ENCODE peak calls at places on chromosome 18, in nine cellular contexts. One of them, this sample, is unnamed.

GRCh38 chr18:57439617-57439975 is 4.4 kb downstream of the ONECUT2 start:
- DNase-seq in NCI-H1694: no peak
- DNase-seq in EH: no peak
- DNase-seq in psoas muscle: no peak
- DNase-seq in H9: peak; percentile 80
- DNase-seq in MV-4-11: no peak
- DNase-seq in kidney tubule cell: no peak
- DNase-seq in SHP77: no peak
- DNase-seq in RWPE1: no peak
- DNase-seq in this sample: no peak

GRCh38 chr18:49174478-49174877 is 223.7 kb upstream of the SMAD7 start:
- DNase-seq in NCI-H1694: no peak
- DNase-seq in EH: peak; percentile 52
- DNase-seq in psoas muscle: no peak
- DNase-seq in H9: no peak
- DNase-seq in MV-4-11: no peak
- DNase-seq in kidney tubule cell: peak; percentile 60
- DNase-seq in SHP77: no peak
- DNase-seq in RWPE1: no peak
- DNase-seq in this sample: no peak

GRCh38 chr18:24584777-24585176 is 124.3 kb downstream of the HRH4 start:
- DNase-seq in NCI-H1694: no peak
- DNase-seq in EH: no peak
- DNase-seq in psoas muscle: no peak
- DNase-seq in H9: no peak
- DNase-seq in MV-4-11: no peak
- DNase-seq in kidney tubule cell: no peak
- DNase-seq in SHP77: no peak
- DNase-seq in RWPE1: no peak
- DNase-seq in this sample: no peak

GRCh38 chr18:23281626-23282436 is 146.5 kb downstream of the CABLES1 start:
- DNase-seq in NCI-H1694: no peak
- DNase-seq in EH: peak; percentile 86
- DNase-seq in psoas muscle: no peak
- DNase-seq in H9: peak; percentile 70
- DNase-seq in MV-4-11: no peak
- DNase-seq in kidney tubule cell: peak; percentile 69
- DNase-seq in SHP77: no peak
- DNase-seq in RWPE1: peak; percentile 66
- DNase-seq in this sample: no peak

GRCh38 chr18:69658137-69658536 is 257.4 kb downstream of the DOK6 start:
- DNase-seq in NCI-H1694: no peak
- DNase-seq in EH: no peak
- DNase-seq in psoas muscle: no peak
- DNase-seq in H9: no peak
- DNase-seq in MV-4-11: no peak
- DNase-seq in kidney tubule cell: no peak
- DNase-seq in SHP77: peak; percentile 11
- DNase-seq in RWPE1: no peak
- DNase-seq in this sample: no peak

GRCh38 chr18:3012306-3012919 is 531 bp downstream of the LPIN2 start:
- DNase-seq in NCI-H1694: no peak
- DNase-seq in EH: peak; percentile 32
- DNase-seq in psoas muscle: peak; percentile 71
- DNase-seq in H9: peak; percentile 50
- DNase-seq in MV-4-11: no peak
- DNase-seq in kidney tubule cell: peak; percentile 9
- DNase-seq in SHP77: no peak
- DNase-seq in RWPE1: peak; percentile 34
- DNase-seq in this sample: no peak

GRCh38 chr18:78856569-78857200 is 122.9 kb upstream of the SALL3 start:
- DNase-seq in NCI-H1694: no peak
- DNase-seq in EH: no peak
- DNase-seq in psoas muscle: no peak
- DNase-seq in H9: no peak
- DNase-seq in MV-4-11: no peak
- DNase-seq in kidney tubule cell: no peak
- DNase-seq in SHP77: no peak
- DNase-seq in RWPE1: no peak
- DNase-seq in this sample: no peak

GRCh38 chr18:13240060-13240725 is 21.6 kb downstream of the LDLRAD4 start:
- DNase-seq in NCI-H1694: no peak
- DNase-seq in EH: no peak
- DNase-seq in psoas muscle: no peak
- DNase-seq in H9: no peak
- DNase-seq in MV-4-11: no peak
- DNase-seq in kidney tubule cell: no peak
- DNase-seq in SHP77: no peak
- DNase-seq in RWPE1: no peak
- DNase-seq in this sample: no peak

GRCh38 chr18:55237665-55238064 is 278.4 kb upstream of the CCDC68 start:
- DNase-seq in NCI-H1694: no peak
- DNase-seq in EH: no peak
- DNase-seq in psoas muscle: no peak
- DNase-seq in H9: no peak
- DNase-seq in MV-4-11: no peak
- DNase-seq in kidney tubule cell: no peak
- DNase-seq in SHP77: no peak
- DNase-seq in RWPE1: no peak
- DNase-seq in this sample: no peak

GRCh38 chr18:27695509-27695908 is 481.4 kb downstream of the CDH2 start:
- DNase-seq in NCI-H1694: no peak
- DNase-seq in EH: no peak
- DNase-seq in psoas muscle: no peak
- DNase-seq in H9: no peak
- DNase-seq in MV-4-11: no peak
- DNase-seq in kidney tubule cell: peak; percentile 77
- DNase-seq in SHP77: no peak
- DNase-seq in RWPE1: peak; percentile 14
- DNase-seq in this sample: no peak

GRCh38 chr18:38972571-38972970 is 1407.0 kb upstream of the CELF4 start:
- DNase-seq in NCI-H1694: no peak
- DNase-seq in EH: no peak
- DNase-seq in psoas muscle: no peak
- DNase-seq in H9: no peak
- DNase-seq in MV-4-11: no peak
- DNase-seq in kidney tubule cell: no peak
- DNase-seq in SHP77: no peak
- DNase-seq in RWPE1: no peak
- DNase-seq in this sample: no peak

GRCh38 chr18:55790296-55790695 is 202.3 kb upstream of the TCF4 start:
- DNase-seq in NCI-H1694: no peak
- DNase-seq in EH: peak; percentile 95
- DNase-seq in psoas muscle: no peak
- DNase-seq in H9: no peak
- DNase-seq in MV-4-11: no peak
- DNase-seq in kidney tubule cell: peak; percentile 91
- DNase-seq in SHP77: no peak
- DNase-seq in RWPE1: peak; percentile 59
- DNase-seq in this sample: no peak

GRCh38 chr18:70892381-70892780 is 603.5 kb downstream of the SOCS6 start:
- DNase-seq in NCI-H1694: no peak
- DNase-seq in EH: no peak
- DNase-seq in psoas muscle: no peak
- DNase-seq in H9: no peak
- DNase-seq in MV-4-11: no peak
- DNase-seq in kidney tubule cell: no peak
- DNase-seq in SHP77: no peak
- DNase-seq in RWPE1: no peak
- DNase-seq in this sample: no peak

GRCh38 chr18:3305354-3305762 is 43.4 kb downstream of the MYL12B start:
- DNase-seq in NCI-H1694: no peak
- DNase-seq in EH: peak; percentile 92
- DNase-seq in psoas muscle: no peak
- DNase-seq in H9: no peak
- DNase-seq in MV-4-11: peak; percentile 88
- DNase-seq in kidney tubule cell: peak; percentile 86
- DNase-seq in SHP77: no peak
- DNase-seq in RWPE1: peak; percentile 98
- DNase-seq in this sample: no peak

GRCh38 chr18:22488554-22488953 is 70.8 kb upstream of the CTAGE1 start:
- DNase-seq in NCI-H1694: no peak
- DNase-seq in EH: no peak
- DNase-seq in psoas muscle: peak; percentile 68
- DNase-seq in H9: no peak
- DNase-seq in MV-4-11: no peak
- DNase-seq in kidney tubule cell: no peak
- DNase-seq in SHP77: no peak
- DNase-seq in RWPE1: no peak
- DNase-seq in this sample: no peak

GRCh38 chr18:77208969-77209368 is 40.7 kb upstream of the GALR1 start:
- DNase-seq in NCI-H1694: no peak
- DNase-seq in EH: peak; percentile 47
- DNase-seq in psoas muscle: no peak
- DNase-seq in H9: no peak
- DNase-seq in MV-4-11: peak; percentile 68
- DNase-seq in kidney tubule cell: peak; percentile 78
- DNase-seq in SHP77: no peak
- DNase-seq in RWPE1: peak; percentile 19
- DNase-seq in this sample: no peak

This sample was measured in omental fat pad.